ENCODE peak calls at places on chromosomes 13 and 19, in five cellular contexts. G is OCI-M1, H is LoVo, R is hepatic stellate cell, N is endothelial cell. C is an unnamed sample.

GRCh38 chr13:77779461-77780272 is 82.2 kb downstream of the SLAIN1 start:
- DNase-seq in R (peak), G (peak), H (peak), N (peak), C (peak)

GRCh38 chr19:29247051-29247450 is 34.1 kb upstream of the UQCRFS1 start:
- DNase-seq in H (no peak), R (no peak), N (no peak), G (no peak), C (no peak)

GRCh38 chr19:5145521-5146511 is 176.9 kb downstream of the KDM4B start:
- DNase-seq in R (no peak), N (no peak), G (no peak), H (no peak), C (no peak)

GRCh38 chr13:78607409-78608253 is 4.3 kb upstream of the POU4F1 start:
- DNase-seq in R (no peak), N (no peak), H (no peak), G (no peak), C (no peak)

GRCh38 chr19:41862445-41862986 is 2.5 kb downstream of the RPS19 start:
- DNase-seq in G (no peak), R (no peak), H (no peak), N (no peak), C (no peak)

GRCh38 chr19:41367848-41368301 is 3.9 kb upstream of the B9D2 start:
- DNase-seq in G (peak), R (peak), N (no peak), H (no peak), C (no peak)

GRCh38 chr19:45506246-45506990 is 861 bp upstream of the VASP start:
- DNase-seq in H (peak), G (peak), R (peak), N (peak), C (peak)

GRCh38 chr19:31276831-31277230 is 72.4 kb downstream of the TSHZ3 start:
- DNase-seq in G (no peak), R (no peak), H (no peak), N (no peak), C (no peak)

GRCh38 chr19:55537741-55538111 is 793 bp upstream of the SBK2 start:
- DNase-seq in H (no peak), R (no peak), N (no peak), G (no peak), C (no peak)

GRCh38 chr13:29454931-29455481 is 140.5 kb downstream of the SLC7A1 start:
- DNase-seq in N (no peak), G (peak), R (no peak), H (peak), C (no peak)

GRCh38 chr19:6018786-6019185 is 40.8 kb upstream of the RANBP3 start:
- DNase-seq in H (no peak), N (peak), R (no peak), G (peak), C (no peak)

GRCh38 chr13:31927219-31927653 is 104.3 kb upstream of the FRY start:
- DNase-seq in H (peak), G (no peak), N (no peak), R (no peak), C (no peak)

GRCh38 chr13:49357694-49358093 is 86.2 kb downstream of the CAB39L start:
- DNase-seq in N (no peak), G (no peak), H (no peak), R (peak), C (no peak)

GRCh38 chr19:58387338-58388174 is 487 bp downstream of the RPS5 start:
- DNase-seq in N (peak), G (peak), R (no peak), H (no peak), C (no peak)

GRCh38 chr19:10551698-10552301 is 8.1 kb downstream of the ATG4D start:
- DNase-seq in H (no peak), N (no peak), R (peak), G (peak), C (no peak)

GRCh38 chr19:36849701-36850645 is 703 bp upstream of the ZNF345 start:
- DNase-seq in G (peak), N (peak), R (peak), H (no peak), C (peak)

GRCh38 chr19:40642757-40643325 is 41.7 kb downstream of the LTBP4 start:
- DNase-seq in H (no peak), R (no peak), G (no peak), N (no peak), C (no peak)